ENCODE peak calls at places on chromosome 3, in nine cellular contexts. One of them, this sample, is unnamed. For H3K9me3 and H3K4me1, the result is how much of the 10 kb centered on the place peaks cover.

GRCh38 chr3:96300743-96301142 is 513.7 kb upstream of the EPHA6 start:
- DNase-seq in body of pancreas: no peak
- DNase-seq in PC-9: no peak
- DNase-seq in spleen: no peak
- DNase-seq in IMR-90: no peak
- DNase-seq in heart left ventricle: no peak
- DNase-seq in H9: no peak
- DNase-seq in SJSA1: no peak
- DNase-seq in colonic mucosa: no peak
- DNase-seq in this sample: no peak

GRCh38 chr3:176521531-176522175 is 675.6 kb downstream of the TBL1XR1 start:
- DNase-seq in body of pancreas: no peak
- DNase-seq in PC-9: no peak
- DNase-seq in spleen: no peak
- DNase-seq in IMR-90: peak
- DNase-seq in heart left ventricle: no peak
- DNase-seq in H9: no peak
- DNase-seq in SJSA1: no peak
- DNase-seq in colonic mucosa: no peak
- DNase-seq in this sample: peak

GRCh38 chr3:134709076-134709475 is 58.3 kb upstream of the KY start:
- DNase-seq in body of pancreas: no peak
- DNase-seq in PC-9: no peak
- DNase-seq in spleen: no peak
- DNase-seq in IMR-90: no peak
- DNase-seq in heart left ventricle: no peak
- DNase-seq in H9: no peak
- DNase-seq in SJSA1: no peak
- DNase-seq in colonic mucosa: no peak
- DNase-seq in this sample: no peak

GRCh38 chr3:177134166-177134565 is 63.1 kb downstream of the TBL1XR1 start:
- DNase-seq in body of pancreas: no peak
- DNase-seq in PC-9: no peak
- DNase-seq in spleen: no peak
- DNase-seq in IMR-90: no peak
- DNase-seq in heart left ventricle: no peak
- DNase-seq in H9: no peak
- DNase-seq in SJSA1: no peak
- DNase-seq in colonic mucosa: no peak
- DNase-seq in this sample: no peak

GRCh38 chr3:134348524-134348923 is 25.7 kb downstream of the AMOTL2 start:
- DNase-seq in body of pancreas: peak
- DNase-seq in PC-9: peak
- DNase-seq in spleen: peak
- DNase-seq in IMR-90: peak
- DNase-seq in heart left ventricle: no peak
- DNase-seq in H9: no peak
- DNase-seq in SJSA1: no peak
- DNase-seq in colonic mucosa: no peak
- DNase-seq in this sample: no peak

GRCh38 chr3:194251891-194252560 is 99.1 kb downstream of the CPN2 start:
- DNase-seq in body of pancreas: no peak
- DNase-seq in PC-9: no peak
- DNase-seq in spleen: no peak
- DNase-seq in IMR-90: no peak
- DNase-seq in heart left ventricle: no peak
- DNase-seq in H9: no peak
- DNase-seq in SJSA1: no peak
- DNase-seq in colonic mucosa: no peak
- DNase-seq in this sample: no peak

GRCh38 chr3:47860206-47860605 is 57.3 kb downstream of the DHX30 start:
- DNase-seq in body of pancreas: no peak
- DNase-seq in PC-9: no peak
- DNase-seq in spleen: no peak
- DNase-seq in IMR-90: no peak
- DNase-seq in heart left ventricle: no peak
- DNase-seq in H9: no peak
- DNase-seq in SJSA1: no peak
- DNase-seq in colonic mucosa: no peak
- DNase-seq in this sample: no peak

GRCh38 chr3:175695251-175695650 is 836.1 kb downstream of the NAALADL2 start:
- DNase-seq in body of pancreas: no peak
- DNase-seq in PC-9: no peak
- DNase-seq in spleen: no peak
- DNase-seq in IMR-90: peak
- DNase-seq in heart left ventricle: no peak
- DNase-seq in H9: no peak
- DNase-seq in SJSA1: no peak
- DNase-seq in colonic mucosa: no peak
- DNase-seq in this sample: no peak

GRCh38 chr3:297585-297984 is 101.0 kb downstream of the CHL1 start:
- DNase-seq in body of pancreas: no peak
- DNase-seq in PC-9: no peak
- DNase-seq in spleen: no peak
- DNase-seq in IMR-90: no peak
- DNase-seq in heart left ventricle: no peak
- DNase-seq in H9: no peak
- DNase-seq in SJSA1: no peak
- DNase-seq in colonic mucosa: no peak
- DNase-seq in this sample: no peak

GRCh38 chr3:185688808-185689207 is 102.7 kb downstream of the SENP2 start:
- DNase-seq in body of pancreas: no peak
- DNase-seq in PC-9: peak
- DNase-seq in spleen: no peak
- DNase-seq in IMR-90: peak
- DNase-seq in heart left ventricle: no peak
- DNase-seq in H9: peak
- DNase-seq in SJSA1: peak
- DNase-seq in colonic mucosa: no peak
- DNase-seq in this sample: no peak

GRCh38 chr3:141407043-141407442 is 38.7 kb downstream of the ZBTB38 start:
- DNase-seq in body of pancreas: peak
- DNase-seq in PC-9: no peak
- DNase-seq in spleen: no peak
- DNase-seq in IMR-90: peak
- DNase-seq in heart left ventricle: peak
- DNase-seq in H9: no peak
- DNase-seq in SJSA1: no peak
- DNase-seq in colonic mucosa: peak
- DNase-seq in this sample: no peak

GRCh38 chr3:111521881-111522280 is 20.1 kb upstream of the CD96 start:
- DNase-seq in body of pancreas: no peak
- DNase-seq in PC-9: no peak
- DNase-seq in spleen: no peak
- DNase-seq in IMR-90: peak
- DNase-seq in heart left ventricle: no peak
- DNase-seq in H9: no peak
- DNase-seq in SJSA1: peak
- DNase-seq in colonic mucosa: no peak
- DNase-seq in this sample: peak

GRCh38 chr3:197417896-197418618 is 119.6 kb upstream of the DLG1 start:
- DNase-seq in body of pancreas: no peak
- DNase-seq in PC-9: no peak
- DNase-seq in spleen: no peak
- DNase-seq in IMR-90: no peak
- DNase-seq in heart left ventricle: no peak
- DNase-seq in H9: no peak
- DNase-seq in SJSA1: no peak
- DNase-seq in colonic mucosa: no peak
- DNase-seq in this sample: no peak

GRCh38 chr3:9468460-9468859 is 71.0 kb downstream of the SETD5 start:
- DNase-seq in body of pancreas: no peak
- DNase-seq in PC-9: no peak
- DNase-seq in spleen: no peak
- DNase-seq in IMR-90: peak
- DNase-seq in heart left ventricle: no peak
- DNase-seq in H9: no peak
- DNase-seq in SJSA1: no peak
- DNase-seq in colonic mucosa: no peak
- DNase-seq in this sample: no peak

GRCh38 chr3:178063475-178063874 is 472.8 kb upstream of the KCNMB2 start:
- DNase-seq in body of pancreas: no peak
- DNase-seq in PC-9: no peak
- DNase-seq in spleen: no peak
- DNase-seq in IMR-90: peak
- DNase-seq in heart left ventricle: no peak
- DNase-seq in H9: no peak
- DNase-seq in SJSA1: no peak
- DNase-seq in colonic mucosa: no peak
- DNase-seq in this sample: no peak

GRCh38 chr3:196111939-196112386 is 30.1 kb upstream of the TFRC start:
- DNase-seq in body of pancreas: no peak
- DNase-seq in PC-9: no peak
- DNase-seq in spleen: no peak
- DNase-seq in IMR-90: no peak
- DNase-seq in heart left ventricle: no peak
- DNase-seq in H9: no peak
- DNase-seq in SJSA1: no peak
- DNase-seq in colonic mucosa: no peak
- DNase-seq in this sample: no peak

DNA sequence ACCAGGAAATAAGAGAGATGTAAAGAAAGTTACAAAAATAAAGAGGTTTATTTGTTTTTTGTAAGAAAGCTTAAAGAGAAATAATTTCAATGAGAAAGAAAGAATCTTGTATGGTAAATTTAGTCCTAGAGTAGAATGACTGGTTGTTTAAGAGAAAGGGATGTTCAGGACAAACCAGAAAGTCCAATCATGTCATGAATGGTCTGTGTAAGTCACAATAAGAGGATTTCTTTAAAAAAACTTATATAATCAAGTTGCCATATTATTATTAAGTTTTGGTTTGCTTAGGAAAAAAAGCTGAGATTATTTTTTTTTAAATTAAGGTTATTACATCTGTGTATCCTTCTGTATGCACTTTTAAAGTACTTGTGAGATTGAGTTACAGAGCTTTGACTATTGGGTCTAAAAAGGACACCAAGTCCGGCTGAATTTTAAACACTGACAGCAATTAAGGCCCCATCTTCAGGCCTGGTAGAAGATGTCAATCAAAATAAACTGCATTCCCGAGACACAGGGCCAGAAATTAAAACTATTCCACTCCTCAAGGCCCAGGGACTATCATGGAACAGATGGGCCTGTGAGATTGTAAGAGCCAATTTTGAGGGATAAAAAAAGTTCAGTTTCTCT is 12.2 kb downstream of the ERICH6 start:
- DNase-seq in body of pancreas: no peak
- DNase-seq in PC-9: no peak
- DNase-seq in spleen: no peak
- DNase-seq in IMR-90: no peak
- DNase-seq in heart left ventricle: no peak
- DNase-seq in H9: no peak
- DNase-seq in SJSA1: no peak
- DNase-seq in colonic mucosa: no peak
- DNase-seq in this sample: no peak
- H3K9me3 ChIP-seq in body of pancreas: under half
- H3K9me3 ChIP-seq in PC-9: under half
- H3K9me3 ChIP-seq in spleen: under half
- H3K9me3 ChIP-seq in IMR-90: under half
- H3K9me3 ChIP-seq in heart left ventricle: under half
- H3K9me3 ChIP-seq in H9: under half
- H3K9me3 ChIP-seq in SJSA1: under half
- H3K9me3 ChIP-seq in colonic mucosa: under half
- H3K9me3 ChIP-seq in this sample: under half

GRCh38 chr3:16477054-16477453 is 36.4 kb downstream of the RFTN1 start:
- DNase-seq in body of pancreas: no peak
- DNase-seq in PC-9: no peak
- DNase-seq in spleen: no peak
- DNase-seq in IMR-90: peak
- DNase-seq in heart left ventricle: no peak
- DNase-seq in H9: no peak
- DNase-seq in SJSA1: no peak
- DNase-seq in colonic mucosa: no peak
- DNase-seq in this sample: peak
- H3K4me1 ChIP-seq in body of pancreas: under half
- H3K4me1 ChIP-seq in PC-9: under half
- H3K4me1 ChIP-seq in spleen: half or more
- H3K4me1 ChIP-seq in IMR-90: under half
- H3K4me1 ChIP-seq in heart left ventricle: under half
- H3K4me1 ChIP-seq in H9: under half
- H3K4me1 ChIP-seq in SJSA1: half or more
- H3K4me1 ChIP-seq in colonic mucosa: under half
- H3K4me1 ChIP-seq in this sample: under half

DNA sequence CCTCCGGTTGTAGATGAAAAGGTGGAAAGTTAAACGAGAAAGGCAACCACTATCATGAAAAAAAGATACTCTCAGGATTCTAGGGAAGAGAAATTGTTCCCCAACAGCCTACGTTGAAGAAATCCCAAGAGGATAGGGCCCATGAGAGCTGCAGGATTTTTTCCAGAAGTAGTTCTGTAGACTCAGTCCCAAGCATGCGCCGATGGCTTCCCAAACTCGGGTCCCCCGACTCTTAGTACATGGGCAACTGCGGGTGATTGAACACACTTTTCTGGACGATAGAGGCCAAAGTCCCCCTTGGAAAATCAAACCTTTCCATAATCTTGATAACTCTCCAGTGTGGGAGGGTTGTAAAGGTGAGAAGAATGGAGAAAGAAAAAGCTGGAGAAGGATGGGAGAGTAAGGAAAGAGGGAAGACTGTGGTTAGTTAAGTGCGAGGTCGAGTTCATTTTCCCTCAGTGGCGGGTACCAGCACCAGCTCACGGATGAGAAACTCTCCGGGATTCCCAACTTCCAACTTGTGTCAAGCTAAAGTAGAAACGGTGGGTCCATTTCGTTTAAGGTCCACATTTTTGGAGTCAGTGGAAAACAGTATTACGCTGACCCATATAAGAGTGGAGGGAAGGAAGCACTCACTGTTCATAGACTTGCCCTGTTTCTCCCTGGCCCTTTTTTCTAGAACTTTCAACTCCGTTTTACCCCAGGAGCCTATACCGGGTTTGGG is 14.6 kb downstream of the ZIC1 start:
- DNase-seq in body of pancreas: no peak
- DNase-seq in PC-9: no peak
- DNase-seq in spleen: no peak
- DNase-seq in IMR-90: no peak
- DNase-seq in heart left ventricle: no peak
- DNase-seq in H9: no peak
- DNase-seq in SJSA1: no peak
- DNase-seq in colonic mucosa: no peak
- DNase-seq in this sample: no peak
- H3K9me3 ChIP-seq in body of pancreas: under half
- H3K9me3 ChIP-seq in PC-9: under half
- H3K9me3 ChIP-seq in spleen: under half
- H3K9me3 ChIP-seq in IMR-90: under half
- H3K9me3 ChIP-seq in heart left ventricle: under half
- H3K9me3 ChIP-seq in H9: under half
- H3K9me3 ChIP-seq in SJSA1: under half
- H3K9me3 ChIP-seq in colonic mucosa: under half
- H3K9me3 ChIP-seq in this sample: under half

DNA sequence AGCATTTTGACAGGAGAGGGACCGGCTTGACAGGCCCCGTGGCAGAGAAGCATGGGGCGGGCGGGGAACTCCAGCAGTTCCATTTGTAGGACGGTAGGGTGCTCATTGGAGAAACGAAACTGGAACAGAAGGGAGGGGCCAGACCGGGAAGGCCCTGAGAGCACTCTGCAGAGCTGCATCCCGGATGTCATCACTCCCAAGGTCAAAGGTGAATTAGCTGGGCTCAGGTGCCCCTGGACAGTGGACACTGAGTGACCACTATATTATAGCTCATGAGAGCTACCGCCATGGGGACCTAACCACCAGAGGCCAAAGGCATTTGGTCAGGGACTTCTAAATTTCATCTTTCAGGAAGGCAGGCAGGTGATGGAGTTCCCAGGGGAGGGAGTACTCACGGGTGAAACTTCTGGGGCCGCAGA is 7.3 kb downstream of the CSRNP1 start:
- DNase-seq in body of pancreas: no peak
- DNase-seq in PC-9: no peak
- DNase-seq in spleen: no peak
- DNase-seq in IMR-90: no peak
- DNase-seq in heart left ventricle: peak
- DNase-seq in H9: peak
- DNase-seq in SJSA1: no peak
- DNase-seq in colonic mucosa: peak
- DNase-seq in this sample: no peak
- H3K4me1 ChIP-seq in body of pancreas: half or more
- H3K4me1 ChIP-seq in PC-9: half or more
- H3K4me1 ChIP-seq in spleen: half or more
- H3K4me1 ChIP-seq in IMR-90: half or more
- H3K4me1 ChIP-seq in heart left ventricle: half or more
- H3K4me1 ChIP-seq in H9: under half
- H3K4me1 ChIP-seq in SJSA1: half or more
- H3K4me1 ChIP-seq in colonic mucosa: half or more
- H3K4me1 ChIP-seq in this sample: under half